ENCODE peak calls at places on chromosomes 13 and 19, in eight cellular contexts. B is substantia nigra; E is activated CD4-positive, alpha-beta T cell treated with anti-CD3 and anti-CD28 coated beads for 1 hour; F is heart right ventricle; J is ELR; Z is LoVo; M is stimulated activated CD8-positive, alpha-beta memory T cell treated with anti-CD3 and anti-CD28 coated beads, Interleukin-4, amount 100 ng/mL, for 24 hours; N is left cardiac atrium. T is an unnamed sample.

GRCh38 chr19:6219147-6219525 is 60.6 kb downstream of the MLLT1 start:
- DNase-seq in B (no peak), E (no peak), F (no peak), J (no peak), Z (no peak), M (no peak), N (no peak), T (no peak)

GRCh38 chr19:17909017-17909732 is 23.6 kb upstream of the CCDC124 start:
- DNase-seq in B (no peak), E (no peak), F (no peak), J (no peak), Z (no peak), M (no peak), N (no peak), T (no peak)

GRCh38 chr13:50587839-50588373 is 255.6 kb downstream of the DLEU7 start:
- DNase-seq in B (no peak), E (no peak), F (no peak), J (no peak), Z (no peak), M (no peak), N (peak), T (no peak)

GRCh38 chr13:106533101-106533939 is 2.1 kb downstream of the EFNB2 start:
- DNase-seq in B (peak), E (no peak), F (peak), J (peak), Z (peak), M (no peak), N (peak), T (no peak)

GRCh38 chr19:13984875-13985741 is 21.0 kb downstream of the RFX1 start:
- DNase-seq in B (no peak), E (no peak), F (no peak), J (no peak), Z (no peak), M (no peak), N (no peak), T (peak)

GRCh38 chr19:49684251-49684982 is 5.0 kb upstream of the ADM5 start:
- DNase-seq in B (no peak), E (no peak), F (no peak), J (peak), Z (no peak), M (no peak), N (no peak), T (no peak)

GRCh38 chr13:60143775-60144174 is 20.0 kb downstream of the DIAPH3 start:
- DNase-seq in B (no peak), E (no peak), F (no peak), J (no peak), Z (no peak), M (no peak), N (no peak), T (no peak)

GRCh38 chr19:18193388-18194207 is 580 bp downstream of the MPV17L2 start:
- DNase-seq in B (no peak), E (no peak), F (no peak), J (peak), Z (no peak), M (no peak), N (peak), T (no peak)

GRCh38 chr13:111051041-111051440 is 64.1 kb upstream of the ARHGEF7 start:
- DNase-seq in B (no peak), E (no peak), F (no peak), J (no peak), Z (no peak), M (no peak), N (no peak), T (no peak)

GRCh38 chr19:17579523-17580244 is 24.2 kb downstream of the COLGALT1 start:
- DNase-seq in B (no peak), E (no peak), F (peak), J (peak), Z (peak), M (no peak), N (peak), T (peak)

GRCh38 chr19:49042177-49042576 is 1.5 kb upstream of the CGB5 start:
- DNase-seq in B (no peak), E (no peak), F (no peak), J (peak), Z (peak), M (no peak), N (no peak), T (no peak)

GRCh38 chr13:45718992-45719391 is 16.9 kb downstream of the CBY2 start:
- DNase-seq in B (no peak), E (no peak), F (no peak), J (peak), Z (no peak), M (no peak), N (no peak), T (no peak)

GRCh38 chr13:89969996-89970709 is 1377.3 kb upstream of the MIR17HG start:
- DNase-seq in B (no peak), E (no peak), F (no peak), J (peak), Z (no peak), M (no peak), N (no peak), T (no peak)

GRCh38 chr19:53730391-53730790 is 93.7 kb downstream of the NLRP12 start:
- DNase-seq in B (no peak), E (no peak), F (no peak), J (no peak), Z (no peak), M (no peak), N (no peak), T (no peak)

GRCh38 chr13:26132756-26133155 is 80.9 kb upstream of the SHISA2 start:
- DNase-seq in B (no peak), E (no peak), F (no peak), J (peak), Z (no peak), M (no peak), N (no peak), T (no peak)

GRCh38 chr19:17529239-17530158 is 18.1 kb downstream of the PGLS start:
- DNase-seq in B (no peak), E (no peak), F (no peak), J (no peak), Z (no peak), M (no peak), N (no peak), T (no peak)

GRCh38 chr19:5969476-5969875 is 8.5 kb downstream of the RANBP3 start:
- DNase-seq in B (no peak), E (no peak), F (no peak), J (no peak), Z (no peak), M (no peak), N (no peak), T (no peak)

GRCh38 chr19:40358773-40359172 is 10.3 kb downstream of the PLD3 start:
- DNase-seq in B (no peak), E (no peak), F (no peak), J (no peak), Z (no peak), M (no peak), N (no peak), T (peak)

GRCh38 chr19:1355258-1355973 is 28.3 kb upstream of the NDUFS7 start:
- DNase-seq in B (peak), E (no peak), F (no peak), J (peak), Z (no peak), M (no peak), N (no peak), T (no peak)

GRCh38 chr13:113033054-113033453 is 64.0 kb downstream of the MCF2L start:
- DNase-seq in B (no peak), E (no peak), F (no peak), J (peak), Z (no peak), M (no peak), N (no peak), T (no peak)

GRCh38 chr19:37467608-37468090 is 405 bp upstream of the ZNF569 start:
- DNase-seq in B (no peak), E (no peak), F (peak), J (no peak), Z (no peak), M (no peak), N (no peak), T (no peak)

GRCh38 chr13:27619711-27620376 is 485 bp downstream of the LNX2 start:
- DNase-seq in B (peak), E (no peak), F (peak), J (peak), Z (peak), M (peak), N (peak), T (no peak)

GRCh38 chr19:42150353-42150752 is 18.1 kb upstream of the POU2F2 start:
- DNase-seq in B (no peak), E (no peak), F (no peak), J (no peak), Z (no peak), M (no peak), N (no peak), T (no peak)

GRCh38 chr13:44364019-44364418 is 9.6 kb upstream of the SERP2 start:
- DNase-seq in B (no peak), E (no peak), F (peak), J (no peak), Z (no peak), M (no peak), N (no peak), T (no peak)

GRCh38 chr19:45215391-45216191 is 29.6 kb downstream of the EXOC3L2 start:
- DNase-seq in B (no peak), E (no peak), F (peak), J (no peak), Z (no peak), M (no peak), N (peak), T (no peak)

GRCh38 chr13:24742294-24742693 is 21.7 kb upstream of the RNF17 start:
- DNase-seq in B (no peak), E (no peak), F (no peak), J (no peak), Z (no peak), M (no peak), N (no peak), T (no peak)

T was measured in stimulated activated naive B cell treated with anti-CD40 and anti-IgM and Interleukin-4, amounts not matched to agents 10 μg/mL and 1 μg/mL and 100 μg/mL, for 72 hours.